ENCODE peak calls at places on chromosomes 5 and 9, in six cellular contexts. X is OCI-LY7, S is neural crest cell, B is right atrium auricular region, I is H1, E is psoas muscle. Q is an unnamed sample.

GRCh38 chr9:136377351-136378170 is 4.1 kb upstream of the CARD9 start:
- DNase-seq in X (no peak), S (no peak), B (no peak), E (no peak), I (no peak), Q (no peak)

GRCh38 chr5:82023530-82024095 is 51.8 kb downstream of the ATG10 start:
- DNase-seq in S (no peak), E (no peak), X (no peak), I (no peak), B (no peak), Q (no peak)

GRCh38 chr5:104084896-104085295 is 522.3 kb upstream of the NUDT12 start:
- DNase-seq in I (no peak), S (no peak), X (no peak), E (no peak), B (no peak), Q (no peak)

GRCh38 chr5:16909464-16909863 is 26.6 kb downstream of the MYO10 start:
- DNase-seq in I (no peak), E (no peak), S (no peak), B (no peak), X (no peak), Q (no peak)

GRCh38 chr5:7419367-7419766 is 23.4 kb downstream of the ADCY2 start:
- DNase-seq in I (no peak), E (no peak), B (no peak), X (no peak), S (no peak), Q (no peak)

GRCh38 chr9:36325081-36325828 is 67.0 kb upstream of the GNE start:
- DNase-seq in S (no peak), B (peak), I (no peak), X (no peak), E (peak), Q (no peak)

GRCh38 chr9:135524130-135524861 is 3.1 kb downstream of the LCN1 start:
- DNase-seq in X (no peak), E (no peak), I (no peak), B (no peak), S (no peak), Q (no peak)

GRCh38 chr9:71233646-71234045 is 112.2 kb upstream of the TRPM3 start:
- DNase-seq in E (no peak), S (no peak), B (no peak), X (no peak), I (no peak), Q (no peak)

GRCh38 chr5:74667396-74667795 is 17.6 kb upstream of the HEXB start:
- DNase-seq in S (no peak), X (no peak), E (no peak), B (no peak), I (no peak), Q (no peak)

GRCh38 chr5:106880656-106881055 is 790.1 kb downstream of the EFNA5 start:
- DNase-seq in E (no peak), I (no peak), S (no peak), B (no peak), X (no peak), Q (no peak)

GRCh38 chr9:7273575-7273974 is 515.8 kb downstream of the KDM4C start:
- DNase-seq in I (no peak), X (no peak), E (no peak), B (no peak), S (no peak), Q (no peak)

GRCh38 chr5:61303348-61303747 is 28.7 kb upstream of the ZSWIM6 start:
- DNase-seq in I (no peak), X (no peak), S (no peak), E (no peak), B (no peak), Q (no peak)

GRCh38 chr5:55450050-55450765 is 84.6 kb downstream of the PLPP1 start:
- DNase-seq in I (no peak), X (no peak), S (no peak), E (no peak), B (no peak), Q (no peak)

GRCh38 chr5:157198277-157199058 is 17.8 kb downstream of the ITK start:
- DNase-seq in B (no peak), I (no peak), S (no peak), E (no peak), X (no peak), Q (no peak)

GRCh38 chr9:133901184-133901835 is 90.8 kb downstream of the VAV2 start:
- DNase-seq in E (no peak), S (no peak), I (no peak), X (no peak), B (no peak), Q (no peak)

DNA sequence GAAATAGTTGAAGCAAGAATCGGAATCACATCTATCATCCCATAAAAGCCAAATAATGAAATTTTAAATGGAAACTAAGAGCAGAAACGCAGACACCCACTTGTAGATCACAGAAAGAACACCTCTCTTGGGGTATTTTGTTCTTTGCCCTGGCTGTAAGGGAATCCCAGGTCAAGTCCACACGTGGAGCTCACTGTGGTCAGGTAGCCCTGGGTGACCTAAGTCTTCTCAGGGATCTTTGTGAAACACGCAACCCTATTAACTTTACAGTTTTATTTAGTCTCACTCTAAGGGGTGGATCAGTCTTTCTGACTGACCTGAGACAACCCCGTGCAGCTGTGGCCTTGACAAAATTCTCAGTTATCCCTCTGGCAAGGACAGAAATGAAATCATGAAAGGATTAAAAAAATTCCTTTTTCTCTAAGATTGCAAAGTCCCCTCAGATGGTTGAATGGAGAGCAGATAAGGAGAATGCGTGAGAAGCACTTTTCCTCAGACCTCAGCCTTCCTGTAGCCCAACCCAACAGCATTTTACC is 111.6 kb downstream of the NREP start:
- DNase-seq in B (no peak), S (no peak), I (no peak), X (no peak), E (no peak), Q (no peak)
- TF ChIP-seq CTCF in B (no peak), S (no peak), I (no peak), X (no peak), E (no peak), Q (no peak)

DNA sequence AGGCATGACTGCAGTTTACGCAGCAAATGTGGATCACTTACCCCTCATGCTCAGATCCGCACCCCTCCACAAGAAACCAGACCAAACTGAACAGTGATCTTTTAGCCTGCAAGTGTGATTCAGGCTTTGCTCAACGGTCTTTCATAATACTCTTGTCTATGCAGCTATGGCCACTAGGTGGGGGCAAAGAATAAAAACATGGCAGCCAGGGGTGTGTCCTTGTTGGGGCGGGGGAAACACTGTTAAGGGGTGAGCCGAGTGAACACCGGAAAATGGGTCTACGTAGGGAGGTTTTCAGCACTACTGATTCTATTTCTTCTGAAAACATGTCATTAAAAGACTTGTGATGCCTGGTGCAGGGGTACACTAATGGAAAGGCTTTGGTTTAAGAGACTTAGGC is 49.8 kb upstream of the GPR151 start:
- DNase-seq in I (no peak), E (no peak), B (no peak), X (peak), S (peak), Q (peak)
- TF ChIP-seq CTCF in I (peak), E (peak), B (no peak), X (peak), S (peak), Q (peak)

GRCh38 chr5:151719228-151719861 is 32.6 kb upstream of the SPARC start:
- DNase-seq in X (peak), I (no peak), E (peak), B (no peak), S (peak), Q (no peak)
- TF ChIP-seq CTCF in X (peak), I (peak), E (peak), B (peak), S (peak), Q (peak)

GRCh38 chr9:92508018-92508417 is 25.7 kb upstream of the ASPN start:
- DNase-seq in X (no peak), S (no peak), B (no peak), E (no peak), I (no peak), Q (no peak)
- TF ChIP-seq CTCF in X (no peak), S (no peak), B (no peak), E (no peak), I (no peak), Q (no peak)

GRCh38 chr9:107248714-107249113 is 34.4 kb upstream of the RAD23B start:
- DNase-seq in I (no peak), X (no peak), S (no peak), E (no peak), B (no peak), Q (no peak)

GRCh38 chr9:107249665-107250285 is 33.3 kb upstream of the RAD23B start:
- DNase-seq in X (no peak), B (no peak), S (no peak), I (no peak), E (no peak), Q (no peak)

GRCh38 chr9:107243757-107244156 is 39.3 kb upstream of the RAD23B start:
- DNase-seq in X (no peak), I (no peak), S (no peak), E (no peak), B (no peak), Q (no peak)

GRCh38 chr9:107249131-107249533 is 33.9 kb upstream of the RAD23B start:
- DNase-seq in E (no peak), X (no peak), B (no peak), S (no peak), I (no peak), Q (no peak)

GRCh38 chr9:107246259-107247254 is 36.5 kb upstream of the RAD23B start:
- DNase-seq in B (no peak), S (no peak), I (no peak), X (peak), E (no peak), Q (no peak)
- TF ChIP-seq CTCF in B (no peak), S (no peak), I (peak), X (peak), E (no peak), Q (no peak)

GRCh38 chr5:143179126-143179740 is 224.3 kb downstream of the NR3C1 start:
- DNase-seq in X (no peak), I (no peak), S (no peak), B (no peak), E (no peak), Q (no peak)

GRCh38 chr5:143176048-143176447 is 227.4 kb downstream of the NR3C1 start:
- DNase-seq in B (no peak), E (no peak), I (no peak), S (no peak), X (no peak), Q (no peak)

GRCh38 chr5:143174714-143175398 is 228.6 kb downstream of the NR3C1 start:
- DNase-seq in S (no peak), B (no peak), X (no peak), E (no peak), I (no peak), Q (no peak)

GRCh38 chr5:143180751-143181150 is 222.7 kb downstream of the NR3C1 start:
- DNase-seq in I (no peak), X (no peak), B (no peak), E (no peak), S (no peak), Q (no peak)

DNA sequence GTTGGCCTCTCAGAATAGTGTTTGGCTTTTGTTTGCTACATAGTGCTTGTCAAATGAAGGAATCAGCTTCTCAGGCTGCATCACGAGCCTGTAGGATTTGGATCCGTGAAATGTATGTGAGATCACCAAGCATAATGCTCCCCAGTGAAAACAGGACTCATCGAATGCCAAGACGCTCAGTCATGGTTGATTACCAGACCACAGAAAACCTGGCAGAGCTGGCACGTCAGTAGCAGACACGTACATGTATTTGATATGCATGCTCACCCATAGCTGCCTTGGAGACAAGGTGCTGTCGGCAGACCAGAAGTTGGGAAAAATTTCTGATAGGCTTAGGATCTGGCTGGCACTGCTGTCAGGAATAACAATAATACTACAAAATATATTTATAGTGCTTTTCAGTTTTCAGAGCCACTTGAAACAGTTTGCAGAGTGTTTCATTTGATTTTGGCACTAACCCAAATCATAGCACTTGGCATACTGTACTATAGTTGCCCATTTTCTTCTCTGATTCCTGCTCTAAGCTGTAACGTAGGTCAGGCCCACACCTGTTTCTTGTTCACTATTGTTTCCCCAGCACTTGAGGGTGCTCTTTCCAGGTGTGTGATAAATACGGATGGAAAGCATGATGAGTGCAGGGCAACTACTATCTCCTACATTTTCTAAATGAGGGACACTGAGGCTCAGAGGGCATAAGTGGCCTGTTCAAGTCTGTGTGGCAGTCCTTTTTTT is 226.1 kb downstream of the NR3C1 start:
- DNase-seq in E (peak), B (no peak), I (no peak), X (no peak), S (no peak), Q (peak)
- TF ChIP-seq CTCF in E (no peak), B (no peak), I (no peak), X (no peak), S (no peak), Q (no peak)